ENCODE peak calls at places on chromosomes 4 and X, in six cellular contexts. G is H1, U is neuronal stem cell, L is mesenchymal stem cell, Q is IMR-90, N is trophoblast cell. M is an unnamed sample. For H3K9me3, the result is how much of the 10 kb centered on the place peaks cover.

GRCh38 chrX:114087543-114087942 is 496.3 kb upstream of the HTR2C start:
- DNase-seq in G (no peak), U (no peak), L (no peak), Q (no peak), N (no peak), M (no peak)

GRCh38 chr4:56995525-56995924 is 16.8 kb downstream of the POLR2B start:
- DNase-seq in G (no peak), U (no peak), L (no peak), Q (peak), N (no peak), M (no peak)

GRCh38 chr4:112253382-112254000 is 21.9 kb downstream of the AP1AR start:
- DNase-seq in G (no peak), U (no peak), L (no peak), Q (no peak), N (no peak), M (no peak)

GRCh38 chrX:132488092-132488749 is 617 bp downstream of the MBNL3 start:
- DNase-seq in G (no peak), U (no peak), L (peak), Q (peak), N (peak), M (no peak)

GRCh38 chrX:112759512-112759911 is 79.8 kb upstream of the LHFPL1 start:
- DNase-seq in G (no peak), U (no peak), L (no peak), Q (no peak), N (no peak), M (no peak)

GRCh38 chr4:38574559-38575333 is 89.3 kb upstream of the KLF3 start:
- DNase-seq in G (no peak), U (no peak), L (no peak), Q (no peak), N (no peak), M (no peak)

GRCh38 chr4:5638976-5639375 is 69.4 kb downstream of the EVC2 start:
- DNase-seq in G (no peak), U (no peak), L (peak), Q (peak), N (peak), M (no peak)

GRCh38 chrX:29478336-29479069 is 736.9 kb upstream of the MAGEB2 start:
- DNase-seq in G (peak), U (peak), L (peak), Q (peak), N (peak), M (peak)

GRCh38 chrX:107323786-107324492 is 117.5 kb downstream of the DNAAF6 start:
- DNase-seq in G (peak), U (no peak), L (no peak), Q (no peak), N (no peak), M (no peak)

GRCh38 chrX:147884958-147885357 is 26.8 kb upstream of the FMR1 start:
- DNase-seq in G (no peak), U (no peak), L (no peak), Q (no peak), N (peak), M (no peak)

GRCh38 chr4:71262161-71262560 is 76.7 kb upstream of the SLC4A4 start:
- DNase-seq in G (no peak), U (no peak), L (peak), Q (peak), N (no peak), M (no peak)

GRCh38 chr4:95129708-95130343 is 372.1 kb downstream of the BMPR1B start:
- DNase-seq in G (no peak), U (no peak), L (peak), Q (peak), N (peak), M (no peak)

GRCh38 chr4:122117743-122118142 is 34.4 kb upstream of the BLTP1 start:
- DNase-seq in G (no peak), U (no peak), L (peak), Q (peak), N (no peak), M (no peak)

GRCh38 chr4:133096972-133097371 is 52.1 kb upstream of the PCDH10 start:
- DNase-seq in G (no peak), U (peak), L (no peak), Q (no peak), N (no peak), M (peak)

GRCh38 chrX:38095971-38096529 is 89.7 kb downstream of the SYTL5 start:
- DNase-seq in G (no peak), U (no peak), L (peak), Q (peak), N (no peak), M (no peak)

GRCh38 chr4:39609454-39609911 is 29.2 kb downstream of the SMIM14 start:
- DNase-seq in G (no peak), U (no peak), L (no peak), Q (no peak), N (no peak), M (no peak)

DNA sequence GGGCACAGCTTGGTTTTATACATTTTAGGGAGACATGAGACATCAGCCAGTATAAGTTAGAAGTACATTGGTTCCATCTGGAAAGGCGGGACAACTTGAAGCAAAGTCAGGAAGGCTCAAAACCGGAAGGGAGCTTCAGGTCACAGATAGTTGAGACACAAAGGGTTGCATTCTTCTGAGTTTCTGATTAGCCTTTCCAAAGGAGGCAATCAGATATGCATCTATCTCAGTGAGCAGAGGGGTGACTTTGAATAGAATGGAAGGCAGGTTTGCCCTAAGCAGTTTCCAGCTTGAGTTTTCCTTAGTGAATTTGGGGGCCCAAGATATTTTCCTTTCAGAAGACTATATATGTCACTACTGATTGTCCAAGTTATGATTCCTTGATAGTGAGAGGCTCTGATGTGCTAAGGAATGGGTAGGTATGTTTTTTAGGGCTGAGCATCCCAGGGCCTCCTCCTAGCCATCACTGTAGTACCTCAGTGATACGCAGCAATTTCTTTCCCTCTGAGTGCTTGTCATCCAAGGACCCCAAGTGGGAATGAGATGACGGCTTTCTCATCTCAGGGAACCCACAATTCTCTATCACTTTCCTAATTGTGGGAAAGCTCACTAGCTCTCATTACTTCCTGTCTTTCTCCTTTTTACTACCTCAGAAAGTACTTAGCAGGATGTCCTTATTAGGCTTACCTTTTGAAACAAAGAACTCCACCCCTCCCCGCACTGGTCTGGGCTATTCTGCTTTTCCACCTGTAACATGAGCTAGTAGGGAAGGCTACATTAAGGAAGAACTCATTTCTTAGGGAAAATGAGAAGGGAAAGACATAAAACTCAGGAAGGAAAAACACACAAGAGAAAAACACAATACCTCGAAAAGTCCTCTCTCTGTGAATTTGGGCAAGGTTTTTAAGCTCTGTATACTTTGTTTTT is 632.7 kb downstream of the RAPGEF2 start:
- DNase-seq in G (no peak), U (no peak), L (no peak), Q (no peak), N (no peak), M (peak)
- H2BK120ac ChIP-seq in G (peak), U (no peak), L (no peak), Q (no peak), N (no peak), M (no peak)

GRCh38 chrX:134693644-134694043 is 35.4 kb upstream of the PLAC1 start:
- DNase-seq in G (no peak), U (no peak), L (no peak), Q (no peak), N (peak), M (no peak)

GRCh38 chrX:134694333-134694925 is 36.2 kb upstream of the PLAC1 start:
- DNase-seq in G (no peak), U (no peak), L (no peak), Q (no peak), N (peak), M (no peak)

GRCh38 chrX:134692990-134693389 is 34.7 kb upstream of the PLAC1 start:
- DNase-seq in G (no peak), U (no peak), L (peak), Q (peak), N (peak), M (no peak)

GRCh38 chrX:134691453-134691852 is 33.2 kb upstream of the PLAC1 start:
- DNase-seq in G (no peak), U (no peak), L (no peak), Q (no peak), N (no peak), M (no peak)

GRCh38 chrX:134692233-134692632 is 34.0 kb upstream of the PLAC1 start:
- DNase-seq in G (no peak), U (no peak), L (no peak), Q (no peak), N (peak), M (no peak)
- H4K8ac ChIP-seq in G (no peak), U (no peak), L (no peak), Q (peak), N (no peak), M (no peak)

DNA sequence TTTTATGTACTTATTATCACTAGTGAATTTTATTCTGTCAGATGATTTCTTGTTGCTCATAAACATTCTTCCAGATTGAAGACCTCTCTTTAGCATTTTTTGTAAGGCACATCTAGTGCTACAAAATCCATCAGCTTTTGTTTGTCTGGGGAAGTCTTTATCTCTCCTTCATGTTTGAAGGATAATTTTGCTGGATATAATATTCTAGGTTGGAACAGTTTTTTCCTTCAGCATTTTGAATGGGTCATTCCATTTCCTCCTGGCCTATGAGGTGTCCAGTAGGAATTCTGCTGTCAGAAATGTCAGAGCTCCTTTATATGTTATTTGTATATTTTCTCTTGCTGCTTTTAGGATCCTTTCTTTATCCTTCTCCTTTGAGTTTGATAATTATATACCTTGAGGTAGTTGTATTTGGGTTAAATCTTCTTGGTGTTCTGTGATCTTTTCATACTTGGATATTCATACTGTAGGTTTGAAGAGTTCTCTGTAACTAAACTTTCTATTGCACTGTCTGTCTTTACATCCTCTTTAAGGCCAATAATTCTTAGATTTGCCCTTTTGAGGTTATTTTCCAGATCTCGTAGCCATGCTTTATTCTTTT is 58.3 kb downstream of the PTPN13 start:
- DNase-seq in G (no peak), U (no peak), L (no peak), Q (no peak), N (no peak), M (no peak)
- H3K9me3 ChIP-seq in G (under half), U (half or more), L (half or more), Q (under half), N (under half), M (under half)

DNA sequence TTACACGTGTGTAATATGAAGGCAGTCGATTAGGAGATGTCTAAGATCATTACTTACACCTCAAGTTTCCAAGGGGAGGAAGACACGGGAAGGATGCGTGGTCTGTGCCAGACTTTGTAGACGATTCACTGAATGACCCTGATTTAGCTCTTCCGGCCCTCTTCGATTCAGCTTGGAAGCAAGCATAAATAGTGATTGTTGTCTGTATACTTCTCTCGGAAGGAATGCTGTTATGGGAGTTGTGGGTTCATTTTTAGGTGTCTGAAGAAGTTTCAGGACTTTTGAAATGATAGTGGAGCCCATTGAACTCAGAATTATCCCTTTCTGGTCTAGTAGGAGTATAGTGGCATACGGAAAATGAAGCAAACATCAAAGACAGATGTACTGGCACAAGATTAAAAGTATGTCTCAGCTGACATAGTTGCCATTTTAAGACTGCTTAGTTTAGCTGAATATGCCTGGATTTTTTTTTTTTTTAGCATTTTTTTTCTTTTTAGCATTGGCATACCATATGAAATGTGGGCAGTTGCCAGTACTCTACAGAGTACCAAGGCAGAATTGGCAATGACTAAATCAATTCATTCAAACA is 1.0 kb upstream of the ANKRD17 start:
- DNase-seq in G (no peak), U (no peak), L (no peak), Q (no peak), N (peak), M (no peak)
- H2BK120ac ChIP-seq in G (no peak), U (peak), L (no peak), Q (peak), N (peak), M (no peak)

M was measured in H9.